ENCODE peak calls at places on chromosome 6, in eight cellular contexts. B, Z, M, L, N, V, R and O are unnamed samples.

GRCh38 chr6:63537126-63537958 is 34.9 kb upstream of the LOC128125822 start:
- DNase-seq in V (peak), L (no peak), Z (no peak), R (peak), N (no peak), B (peak), M (peak), O (no peak)

GRCh38 chr6:113856011-113856551 is 1.1 kb upstream of the MARCKS start:
- DNase-seq in R (peak), V (peak), M (peak), L (no peak), N (peak), B (peak), Z (peak), O (peak)

GRCh38 chr6:9205645-9206044 is 770.3 kb upstream of the SLC35B3 start:
- DNase-seq in Z (peak), L (no peak), M (no peak), R (no peak), B (no peak), N (no peak), V (no peak), O (no peak)

GRCh38 chr6:165184192-165184979 is 125.0 kb downstream of the C6orf118 start:
- DNase-seq in B (no peak), R (no peak), V (no peak), N (peak), M (peak), Z (no peak), L (no peak), O (no peak)

GRCh38 chr6:140344149-140344913 is 969.9 kb upstream of the CITED2 start:
- DNase-seq in N (no peak), B (peak), V (no peak), R (no peak), M (no peak), L (no peak), Z (peak), O (no peak)

GRCh38 chr6:108739496-108740330 is 108.5 kb upstream of the ARMC2 start:
- DNase-seq in M (no peak), B (no peak), Z (no peak), N (no peak), R (peak), L (no peak), V (no peak), O (peak)

GRCh38 chr6:13217206-13217905 is 111.0 kb downstream of the TBC1D7 start:
- DNase-seq in R (no peak), B (no peak), L (no peak), M (no peak), V (no peak), Z (peak), N (no peak), O (no peak)

GRCh38 chr6:127966616-127967015 is 65.8 kb upstream of the THEMIS start:
- DNase-seq in B (no peak), R (no peak), M (no peak), Z (peak), V (no peak), N (no peak), L (no peak), O (no peak)

GRCh38 chr6:74001091-74001490 is 305.1 kb downstream of the CD109 start:
- DNase-seq in V (no peak), M (no peak), Z (peak), L (no peak), B (no peak), N (no peak), R (no peak), O (no peak)

GRCh38 chr6:89950879-89951391 is 56.7 kb downstream of the GJA10 start:
- DNase-seq in V (no peak), L (no peak), B (peak), M (no peak), R (no peak), N (no peak), Z (peak), O (no peak)

GRCh38 chr6:57303931-57304681 is 13.3 kb upstream of the PRIM2 start:
- DNase-seq in R (no peak), L (no peak), V (no peak), M (no peak), Z (peak), N (no peak), B (no peak), O (no peak)

GRCh38 chr6:159966981-159967380 is 1.9 kb upstream of the IGF2R start:
- DNase-seq in B (peak), M (no peak), V (no peak), L (no peak), Z (peak), N (no peak), R (no peak), O (no peak)

GRCh38 chr6:1761472-1761871 is 151.8 kb downstream of the FOXC1 start:
- DNase-seq in Z (no peak), B (no peak), V (peak), M (peak), R (no peak), L (no peak), N (no peak), O (no peak)

GRCh38 chr6:158869604-158870417 is 50.6 kb upstream of the EZR start:
- DNase-seq in N (peak), V (peak), R (peak), L (peak), Z (peak), M (peak), B (peak), O (peak)

GRCh38 chr6:2209226-2209809 is 36.1 kb downstream of the GMDS start:
- DNase-seq in B (peak), M (peak), L (no peak), N (no peak), Z (peak), R (peak), V (peak), O (peak)

GRCh38 chr6:39387785-39388184 is 65.3 kb upstream of the KCNK16 start:
- DNase-seq in V (no peak), M (no peak), L (no peak), R (no peak), Z (no peak), N (peak), B (peak), O (no peak)

GRCh38 chr6:158415666-158416065 is 103.4 kb downstream of the TULP4 start:
- DNase-seq in Z (no peak), M (no peak), R (no peak), B (no peak), N (no peak), L (no peak), V (no peak), O (no peak)

GRCh38 chr6:106547961-106548453 is 81.3 kb downstream of the RTN4IP1 start:
- DNase-seq in B (peak), R (peak), L (no peak), M (no peak), N (no peak), Z (peak), V (no peak), O (no peak)

GRCh38 chr6:149223934-149224333 is 93.6 kb upstream of the TAB2 start:
- DNase-seq in M (peak), N (no peak), B (no peak), R (no peak), Z (no peak), V (no peak), L (no peak), O (no peak)

GRCh38 chr6:133958782-133959181 is 5.8 kb downstream of the TBPL1 start:
- DNase-seq in M (no peak), N (no peak), L (no peak), V (no peak), B (no peak), Z (no peak), R (no peak), O (no peak)

GRCh38 chr6:52389626-52390360 is 27.8 kb downstream of the PAQR8 start:
- DNase-seq in Z (peak), B (peak), N (peak), V (no peak), L (no peak), R (peak), M (no peak), O (peak)

GRCh38 chr6:33213166-33213988 is 5.1 kb downstream of the RING1 start:
- DNase-seq in B (no peak), R (peak), V (no peak), M (no peak), N (peak), L (no peak), Z (peak), O (no peak)

GRCh38 chr6:88449770-88450169 is 283.6 kb upstream of the CNR1 start:
- DNase-seq in B (no peak), Z (no peak), R (no peak), N (no peak), M (no peak), L (no peak), V (no peak), O (no peak)

GRCh38 chr6:163095401-163095800 is 319.1 kb upstream of the QKI start:
- DNase-seq in M (no peak), Z (no peak), L (no peak), B (no peak), N (no peak), R (no peak), V (no peak), O (no peak)

GRCh38 chr6:14732845-14733757 is 512.8 kb upstream of the JARID2 start:
- DNase-seq in N (no peak), V (no peak), L (no peak), M (no peak), R (no peak), B (peak), Z (peak), O (no peak)

GRCh38 chr6:46419576-46420002 is 71.7 kb downstream of the RCAN2 start:
- DNase-seq in Z (peak), M (peak), L (peak), R (peak), N (peak), B (peak), V (peak), O (peak)

GRCh38 chr6:92777146-92777740 is 642.1 kb downstream of the EPHA7 start:
- DNase-seq in L (peak), M (peak), N (no peak), Z (no peak), B (peak), R (no peak), V (peak), O (no peak)

GRCh38 chr6:4828187-4828698 is 52.0 kb downstream of the CDYL start:
- DNase-seq in M (no peak), V (no peak), Z (no peak), R (no peak), B (no peak), L (no peak), N (no peak), O (no peak)

GRCh38 chr6:148453906-148454305 is 111.3 kb downstream of the SASH1 start:
- DNase-seq in L (no peak), Z (no peak), N (no peak), R (no peak), B (no peak), M (no peak), V (no peak), O (no peak)

GRCh38 chr6:64217721-64218603 is 582.4 kb downstream of the PHF3 start:
- DNase-seq in R (no peak), M (no peak), Z (no peak), L (no peak), N (no peak), B (no peak), V (no peak), O (no peak)

GRCh38 chr6:45555981-45556771 is 178.4 kb upstream of the SUPT3H start:
- DNase-seq in L (no peak), V (peak), Z (peak), N (no peak), R (no peak), B (no peak), M (no peak), O (no peak)